ENCODE peak calls at places on chromosomes 7 and 10, in four cellular contexts. G is ureter; K is stimulated activated CD8-positive, alpha-beta memory T cell treated with anti-CD3 and anti-CD28 coated beads, Interleukin-15, amount 100 ng/mL, for 1 hour; M is hypothalamus. D is an unnamed sample.

GRCh38 chr10:77493239-77493806 is 144.3 kb downstream of the KCNMA1 start:
- DNase-seq in G (no peak), K (no peak), M (no peak), D (no peak)

GRCh38 chr7:104795616-104796398 is 218.2 kb upstream of the KMT2E start:
- DNase-seq in G (no peak), K (no peak), M (no peak), D (no peak)

GRCh38 chr10:44513592-44513991 is 128.7 kb upstream of the CXCL12 start:
- DNase-seq in G (no peak), K (no peak), M (no peak), D (no peak)

GRCh38 chr7:76069238-76069638 is 21.3 kb downstream of the MDH2 start:
- DNase-seq in G (peak), K (no peak), M (no peak), D (no peak)

GRCh38 chr7:157018328-157018996 is 8.0 kb upstream of the MNX1 start:
- DNase-seq in G (no peak), K (no peak), M (no peak), D (no peak)

GRCh38 chr7:150665075-150665794 is 20.3 kb upstream of the GIMAP2 start:
- DNase-seq in G (no peak), K (no peak), M (no peak), D (no peak)

GRCh38 chr7:29878081-29878688 is 71.9 kb downstream of the WIPF3 start:
- DNase-seq in G (peak), K (no peak), M (no peak), D (peak)

GRCh38 chr10:6037422-6037821 is 24.7 kb downstream of the IL2RA start:
- DNase-seq in G (peak), K (no peak), M (no peak), D (no peak)

GRCh38 chr10:99279626-99280111 is 44.0 kb upstream of the HPSE2 start:
- DNase-seq in G (no peak), K (no peak), M (no peak), D (no peak)

GRCh38 chr10:96714031-96714590 is 6.2 kb downstream of the PIK3AP1 start:
- DNase-seq in G (no peak), K (no peak), M (no peak), D (no peak)

GRCh38 chr10:88418871-88419270 is 164.2 kb downstream of the RNLS start:
- DNase-seq in G (no peak), K (no peak), M (no peak), D (no peak)

D was measured in SW 1271.